ENCODE peak calls at places on chromosome 14, in six cellular contexts. Y, J, W, T, E and A are unnamed samples.
A peak's percentile ranks its signal among the peaks of the same experiment; 100 is the strongest.

GRCh38 chr14:52998376-52999010 is 47.6 kb upstream of the FERMT2 start:
- DNase-seq in Y (no peak), J (no peak), W (no peak), T (peak; percentile 30), E (no peak), A (no peak)

GRCh38 chr14:90053044-90053443 is 8.8 kb upstream of the KCNK13 start:
- DNase-seq in Y (no peak), J (no peak), W (no peak), T (no peak), E (no peak), A (no peak)

GRCh38 chr14:67510121-67510520 is 21.6 kb upstream of the TMEM229B start:
- DNase-seq in Y (no peak), J (no peak), W (no peak), T (no peak), E (no peak), A (no peak)

GRCh38 chr14:100176811-100177327 is 17.4 kb upstream of the DEGS2 start:
- DNase-seq in Y (no peak), J (no peak), W (no peak), T (no peak), E (no peak), A (no peak)

GRCh38 chr14:69559581-69560011 is 15.1 kb downstream of the CCDC177 start:
- DNase-seq in Y (no peak), J (no peak), W (no peak), T (no peak), E (no peak), A (no peak)

GRCh38 chr14:62357362-62357761 is 595.1 kb downstream of the SNAPC1 start:
- DNase-seq in Y (no peak), J (no peak), W (no peak), T (no peak), E (no peak), A (no peak)

GRCh38 chr14:45251912-45252311 is 1.1 kb downstream of the MIS18BP1 start:
- DNase-seq in Y (no peak), J (peak; percentile 67), W (no peak), T (peak; percentile 16), E (peak; percentile 16), A (peak; percentile 26)

GRCh38 chr14:54785778-54786160 is 116.9 kb downstream of the GCH1 start:
- DNase-seq in Y (no peak), J (no peak), W (no peak), T (no peak), E (no peak), A (no peak)

GRCh38 chr14:81831128-81831815 is 297.6 kb upstream of the SEL1L start:
- DNase-seq in Y (no peak), J (no peak), W (no peak), T (no peak), E (no peak), A (no peak)

GRCh38 chr14:90049390-90049789 is 12.4 kb upstream of the KCNK13 start:
- DNase-seq in Y (no peak), J (no peak), W (no peak), T (no peak), E (no peak), A (no peak)

GRCh38 chr14:97783001-97783400 is 985.8 kb downstream of the VRK1 start:
- DNase-seq in Y (no peak), J (no peak), W (no peak), T (no peak), E (no peak), A (no peak)

GRCh38 chr14:55354500-55354899 is 57.1 kb downstream of the ATG14 start:
- DNase-seq in Y (peak; percentile 21), J (no peak), W (no peak), T (peak; percentile 41), E (no peak), A (no peak)

GRCh38 chr14:67857778-67858350 is 38.3 kb downstream of the RAD51B start:
- DNase-seq in Y (no peak), J (no peak), W (no peak), T (no peak), E (no peak), A (no peak)

GRCh38 chr14:55585854-55586253 is 5.8 kb downstream of the KTN1 start:
- DNase-seq in Y (no peak), J (no peak), W (no peak), T (no peak), E (no peak), A (no peak)

DNA sequence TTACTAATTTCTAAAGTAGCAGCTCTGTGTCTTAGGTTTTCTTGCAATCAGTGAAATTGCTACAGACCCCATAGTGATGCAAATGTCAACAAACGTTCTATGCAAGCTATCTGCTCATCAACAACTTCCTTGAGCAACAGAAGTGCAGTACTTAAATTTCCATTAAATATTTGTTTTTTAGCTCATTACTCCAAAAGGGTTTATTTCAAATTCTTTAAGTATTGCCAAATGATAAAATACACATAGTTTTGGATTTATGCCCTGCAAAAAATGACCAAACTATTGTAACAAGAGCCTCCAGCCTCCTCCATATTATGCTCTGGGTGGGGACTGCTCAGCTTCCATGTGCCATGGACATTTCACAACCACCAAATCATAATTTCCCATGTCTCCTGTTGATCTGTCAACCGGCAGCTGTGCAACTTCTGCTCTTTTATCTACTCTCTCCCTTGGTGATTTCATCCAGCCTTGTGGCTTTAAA is 4.4 kb downstream of the BDKRB1 start:
- DNase-seq in Y (no peak), J (no peak), W (no peak), T (no peak), E (no peak), A (no peak)
- TF ChIP-seq TAF1 in Y (no peak), J (no peak), W (no peak), T (no peak), E (no peak), A (no peak)

GRCh38 chr14:20743556-20743955 is 2.1 kb upstream of the EDDM3A start:
- DNase-seq in Y (no peak), J (no peak), W (no peak), T (no peak), E (no peak), A (no peak)
- TF ChIP-seq POLR2AphosphoS5 in Y (no peak), J (no peak), W (no peak), T (no peak), E (no peak), A (no peak)

GRCh38 chr14:74978416-74978947 is 23.1 kb upstream of the PGF start:
- DNase-seq in Y (no peak), J (no peak), W (no peak), T (no peak), E (no peak), A (no peak)

GRCh38 chr14:74980746-74981661 is 21.7 kb upstream of the EIF2B2 start:
- DNase-seq in Y (no peak), J (no peak), W (no peak), T (no peak), E (no peak), A (no peak)

GRCh38 chr14:74979029-74979428 is 23.6 kb upstream of the PGF start:
- DNase-seq in Y (no peak), J (no peak), W (no peak), T (no peak), E (no peak), A (no peak)

GRCh38 chr14:74980398-74980745 is 22.3 kb upstream of the EIF2B2 start:
- DNase-seq in Y (no peak), J (no peak), W (no peak), T (no peak), E (no peak), A (no peak)

GRCh38 chr14:74979442-74980397 is 23.0 kb upstream of the EIF2B2 start:
- DNase-seq in Y (no peak), J (no peak), W (no peak), T (no peak), E (no peak), A (no peak)
- TF ChIP-seq TAF1 in Y (no peak), J (no peak), W (no peak), T (no peak), E (no peak), A (no peak)

GRCh38 chr14:92686763-92687427 is 61.5 kb downstream of the LGMN start:
- DNase-seq in Y (peak; percentile 66), J (no peak), W (peak; percentile 86), T (no peak), E (peak; percentile 98), A (peak; percentile 84)
- TF ChIP-seq POLR2AphosphoS5 in Y (no peak), J (no peak), W (no peak), T (no peak), E (no peak), A (no peak)

GRCh38 chr14:35331605-35332516 is 39.7 kb downstream of the PSMA6 start:
- DNase-seq in Y (no peak), J (no peak), W (peak; percentile 39), T (peak; percentile 75), E (no peak), A (no peak)
- TF ChIP-seq TAF1 in Y (no peak), J (no peak), W (no peak), T (no peak), E (no peak), A (no peak)

GRCh38 chr14:75070383-75070782 is 942 bp downstream of the ZC2HC1C start:
- DNase-seq in Y (no peak), J (no peak), W (peak; percentile 28), T (no peak), E (no peak), A (no peak)
- TF ChIP-seq POLR2AphosphoS5 in Y (no peak), J (no peak), W (peak; percentile 62), T (no peak), E (no peak), A (no peak)

DNA sequence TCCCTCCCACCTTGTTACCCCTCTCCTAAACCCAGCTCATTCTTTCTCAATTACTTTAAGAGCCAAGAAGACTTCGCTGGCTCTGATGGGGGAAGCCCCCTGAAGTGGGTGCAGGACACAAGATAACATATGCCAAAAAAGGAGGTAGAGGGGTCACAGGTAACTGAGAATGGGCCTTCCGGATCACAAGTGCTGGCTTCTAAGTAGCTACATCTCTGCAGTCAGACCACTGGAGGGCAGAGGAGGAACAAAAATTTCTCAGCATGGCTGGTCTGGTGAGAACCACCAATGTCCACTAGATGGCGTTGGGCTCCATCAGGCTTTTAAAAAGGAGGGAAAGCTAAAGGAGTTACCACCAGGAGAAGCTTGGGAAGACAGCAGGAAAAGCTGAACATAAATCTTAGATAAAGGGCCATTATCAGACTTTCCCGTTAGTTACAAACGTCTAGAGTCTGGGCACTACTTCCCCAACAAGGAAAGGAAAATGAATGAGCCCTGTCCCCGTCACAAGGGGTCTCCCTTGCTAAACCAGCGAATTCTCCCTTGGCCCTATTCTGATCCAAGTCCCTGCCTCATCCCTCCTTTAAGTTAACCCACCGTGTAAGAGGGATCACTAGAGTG is 11.6 kb upstream of the CDH24 start:
- DNase-seq in Y (peak; percentile 84), J (peak; percentile 67), W (peak; percentile 76), T (peak; percentile 98), E (peak; percentile 77), A (peak; percentile 84)
- TF ChIP-seq TAF1 in Y (no peak), J (no peak), W (no peak), T (no peak), E (no peak), A (no peak)

DNA sequence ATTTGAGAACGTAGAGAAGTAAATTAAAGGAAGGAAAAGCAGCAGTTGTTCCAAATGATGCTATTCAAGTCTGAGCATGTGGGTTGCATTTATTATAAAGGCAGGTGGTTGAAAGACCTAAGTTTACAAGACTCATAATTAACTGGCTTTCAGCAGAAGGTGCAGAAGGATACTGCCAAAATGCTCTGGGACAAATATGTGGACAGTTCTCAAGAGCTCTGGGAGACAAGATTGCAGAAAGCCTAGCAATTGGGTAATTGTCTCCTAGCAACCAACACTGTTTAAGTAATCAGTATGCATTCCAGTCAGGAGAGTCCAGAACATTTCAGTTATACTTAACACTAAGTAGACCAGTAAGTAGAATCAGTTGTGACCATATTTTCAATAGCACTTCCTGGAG is 131.5 kb downstream of the GPR135 start:
- DNase-seq in Y (no peak), J (no peak), W (no peak), T (peak; percentile 40), E (no peak), A (no peak)
- TF ChIP-seq POLR2AphosphoS5 in Y (no peak), J (no peak), W (no peak), T (no peak), E (no peak), A (no peak)

GRCh38 chr14:22098435-22098834 is 424.8 kb upstream of the OR4E1 start:
- DNase-seq in Y (no peak), J (no peak), W (no peak), T (no peak), E (no peak), A (no peak)
- TF ChIP-seq TAF1 in Y (no peak), J (no peak), W (no peak), T (no peak), E (no peak), A (no peak)